ENCODE peak calls at places on chromosomes 4 and X, in seven cellular contexts. P is H9, Q is neuronal stem cell, J is IMR-90, Y is trophoblast cell, U is mesendoderm, W is mesenchymal stem cell. B is an unnamed sample.

GRCh38 chrX:48683411-48683982 is at the start of gene WAS:
- DNase-seq in P (no peak), Q (no peak), J (no peak), Y (no peak), U (no peak), W (no peak), B (no peak)

GRCh38 chrX:103398321-103398937 is 22.1 kb downstream of the BEX3 start:
- DNase-seq in P (no peak), Q (no peak), J (peak; percentile 86), Y (peak; percentile 37), U (no peak), W (peak; percentile 86), B (no peak)

GRCh38 chr4:84965558-84966381 is 720 bp downstream of the WDFY3 start:
- DNase-seq in P (peak; percentile 55), Q (peak; percentile 63), J (peak; percentile 17), Y (peak; percentile 63), U (peak; percentile 76), W (peak; percentile 57), B (peak; percentile 81)

GRCh38 chr4:33184684-33185083 is 2464.5 kb downstream of the PCDH7 start:
- DNase-seq in P (no peak), Q (no peak), J (no peak), Y (no peak), U (no peak), W (peak; percentile 85), B (no peak)

GRCh38 chrX:9148626-9149385 is 114.9 kb upstream of the FAM9B start:
- DNase-seq in P (peak; percentile 69), Q (no peak), J (peak; percentile 71), Y (peak; percentile 71), U (peak; percentile 96), W (peak; percentile 62), B (peak; percentile 29)

GRCh38 chr4:149095798-149096197 is 653.6 kb upstream of the NR3C2 start:
- DNase-seq in P (no peak), Q (no peak), J (no peak), Y (no peak), U (no peak), W (no peak), B (no peak)

GRCh38 chr4:86092684-86093083 is 267.2 kb downstream of the MAPK10 start:
- DNase-seq in P (no peak), Q (no peak), J (peak; percentile 81), Y (no peak), U (no peak), W (peak; percentile 47), B (no peak)

GRCh38 chrX:67568769-67569168 is 24.9 kb downstream of the AR start:
- DNase-seq in P (no peak), Q (no peak), J (no peak), Y (no peak), U (peak; percentile 32), W (no peak), B (no peak)

GRCh38 chr4:147782087-147782781 is 50.3 kb downstream of the ARHGAP10 start:
- DNase-seq in P (no peak), Q (no peak), J (peak; percentile 70), Y (peak; percentile 70), U (no peak), W (peak; percentile 75), B (no peak)

GRCh38 chr4:156972370-156972980 is 876 bp upstream of the PDGFC start:
- DNase-seq in P (no peak), Q (no peak), J (peak; percentile 18), Y (peak; percentile 18), U (no peak), W (peak; percentile 84), B (no peak)

GRCh38 chr4:102037566-102037965 is 247.0 kb downstream of the BANK1 start:
- DNase-seq in P (no peak), Q (no peak), J (no peak), Y (no peak), U (no peak), W (peak; percentile 20), B (no peak)

GRCh38 chr4:100147198-100147597 is 43.1 kb downstream of the DDIT4L start:
- DNase-seq in P (no peak), Q (no peak), J (no peak), Y (no peak), U (no peak), W (no peak), B (no peak)

GRCh38 chr4:165628572-165628971 is 244.5 kb upstream of the TLL1 start:
- DNase-seq in P (no peak), Q (no peak), J (no peak), Y (no peak), U (no peak), W (no peak), B (no peak)

GRCh38 chr4:76055005-76055404 is 19.1 kb upstream of the CXCL11 start:
- DNase-seq in P (no peak), Q (no peak), J (no peak), Y (no peak), U (no peak), W (no peak), B (no peak)

GRCh38 chr4:109554971-109555370 is 5.1 kb upstream of the MCUB start:
- DNase-seq in P (no peak), Q (no peak), J (no peak), Y (peak; percentile 51), U (no peak), W (no peak), B (no peak)

DNA sequence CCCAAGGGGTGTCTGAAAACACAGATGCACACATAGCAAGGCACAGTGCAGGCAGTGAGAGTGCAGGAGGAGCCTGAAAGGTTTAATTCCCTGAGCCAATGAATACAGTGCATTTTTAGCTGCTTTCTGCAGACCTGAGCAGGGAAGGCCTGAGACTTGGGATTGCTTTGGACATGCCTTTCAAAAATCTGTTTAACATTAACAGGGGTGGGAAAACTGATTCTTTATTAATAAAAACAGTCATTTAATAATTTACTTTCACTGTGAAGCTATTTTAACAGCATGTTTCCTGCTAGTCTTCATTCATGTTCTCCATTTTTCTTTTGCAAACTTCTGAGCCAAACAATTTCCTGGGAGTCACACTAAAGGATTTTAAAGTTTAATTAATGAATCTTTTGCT is 488.1 kb downstream of the SMARCA1 start:
- DNase-seq in P (no peak), Q (no peak), J (no peak), Y (no peak), U (no peak), W (no peak), B (no peak)
- H3K23ac ChIP-seq in P (no peak overlapping the region), Q (no peak overlapping the region), J (no peak overlapping the region), Y (no peak overlapping the region), U (no peak overlapping the region), W (no peak overlapping the region), B (no peak overlapping the region)

GRCh38 chr4:78481180-78481579 is 70.4 kb upstream of the ANXA3 start:
- DNase-seq in P (no peak), Q (no peak), J (peak; percentile 84), Y (peak; percentile 75), U (peak; percentile 13), W (peak; percentile 81), B (no peak)

GRCh38 chr4:78480286-78480685 is 71.3 kb upstream of the ANXA3 start:
- DNase-seq in P (no peak), Q (no peak), J (no peak), Y (no peak), U (no peak), W (no peak), B (no peak)

GRCh38 chr4:78477276-78477675 is 74.3 kb upstream of the ANXA3 start:
- DNase-seq in P (no peak), Q (no peak), J (peak; percentile 60), Y (no peak), U (no peak), W (peak; percentile 35), B (no peak)

GRCh38 chr4:78476108-78476704 is 75.4 kb upstream of the ANXA3 start:
- DNase-seq in P (no peak), Q (no peak), J (no peak), Y (no peak), U (no peak), W (peak; percentile 14), B (no peak)

GRCh38 chr4:78478523-78478922 is 73.0 kb upstream of the ANXA3 start:
- DNase-seq in P (no peak), Q (no peak), J (no peak), Y (no peak), U (no peak), W (no peak), B (no peak)
- H3K23ac ChIP-seq in P (no peak overlapping the region), Q (no peak overlapping the region), J (no peak overlapping the region), Y (no peak overlapping the region), U (no peak overlapping the region), W (no peak overlapping the region), B (no peak overlapping the region)

GRCh38 chr4:122576261-122577188 is 44.3 kb downstream of the IL21 start:
- DNase-seq in P (no peak), Q (peak; percentile 23), J (peak; percentile 58), Y (peak; percentile 80), U (peak; percentile 60), W (peak; percentile 68), B (no peak)
- H3K23ac ChIP-seq in P (no peak overlapping the region), Q (no peak overlapping the region), J (no peak overlapping the region), Y (no peak overlapping the region), U (no peak overlapping the region), W (no peak overlapping the region), B (no peak overlapping the region)

GRCh38 chrX:25650216-25650615 is 487.9 kb upstream of the MAGEB18 start:
- DNase-seq in P (no peak), Q (no peak), J (no peak), Y (no peak), U (no peak), W (no peak), B (no peak)
- H3K23ac ChIP-seq in P (no peak overlapping the region), Q (no peak overlapping the region), J (no peak overlapping the region), Y (no peak overlapping the region), U (no peak overlapping the region), W (no peak overlapping the region), B (no peak overlapping the region)

GRCh38 chr4:15600176-15600575 is 55.0 kb downstream of the FBXL5 start:
- DNase-seq in P (no peak), Q (no peak), J (no peak), Y (no peak), U (no peak), W (no peak), B (no peak)
- H3K23ac ChIP-seq in P (no peak overlapping the region), Q (no peak overlapping the region), J (no peak overlapping the region), Y (no peak overlapping the region), U (no peak overlapping the region), W (no peak overlapping the region), B (no peak overlapping the region)

GRCh38 chr4:81623434-81623833 is 151.7 kb upstream of the RASGEF1B start:
- DNase-seq in P (no peak), Q (no peak), J (no peak), Y (no peak), U (no peak), W (no peak), B (no peak)
- H3K23ac ChIP-seq in P (no peak overlapping the region), Q (no peak overlapping the region), J (no peak overlapping the region), Y (no peak overlapping the region), U (no peak overlapping the region), W (no peak overlapping the region), B (no peak overlapping the region)

B was measured in H1.